ENCODE peak calls at places on chromosomes 7 and 10, in ten cellular contexts. One of them, this sample, is unnamed.

GRCh38 chr10:126199221-126199998 is 188.9 kb downstream of the ADAM12 start:
- DNase-seq in fibroblast of mammary gland: peak
- DNase-seq in CD8-positive, alpha-beta memory T cell: no peak
- DNase-seq in stimulated activated CD8-positive, alpha-beta memory T cell treated with anti-CD3 and anti-CD28 coated beads, Interleukin-7, amount 100 ng/mL, for 1 hour: no peak
- DNase-seq in upper lobe of right lung: no peak
- DNase-seq in activated CD4-positive, alpha-beta T cell treated with anti-CD3 and anti-CD28 coated beads for 36 hours: no peak
- DNase-seq in amniotic epithelial cell: peak
- DNase-seq in COR-L47: no peak
- DNase-seq in heart left ventricle: no peak
- DNase-seq in IMR-90: peak
- DNase-seq in this sample: peak

GRCh38 chr10:17203416-17203815 is 1.9 kb upstream of the TRDMT1 start:
- DNase-seq in fibroblast of mammary gland: no peak
- DNase-seq in CD8-positive, alpha-beta memory T cell: no peak
- DNase-seq in stimulated activated CD8-positive, alpha-beta memory T cell treated with anti-CD3 and anti-CD28 coated beads, Interleukin-7, amount 100 ng/mL, for 1 hour: no peak
- DNase-seq in upper lobe of right lung: no peak
- DNase-seq in activated CD4-positive, alpha-beta T cell treated with anti-CD3 and anti-CD28 coated beads for 36 hours: no peak
- DNase-seq in amniotic epithelial cell: no peak
- DNase-seq in COR-L47: no peak
- DNase-seq in heart left ventricle: no peak
- DNase-seq in IMR-90: no peak
- DNase-seq in this sample: no peak

GRCh38 chr10:64070241-64070640 is 549.0 kb downstream of the REEP3 start:
- DNase-seq in fibroblast of mammary gland: no peak
- DNase-seq in CD8-positive, alpha-beta memory T cell: no peak
- DNase-seq in stimulated activated CD8-positive, alpha-beta memory T cell treated with anti-CD3 and anti-CD28 coated beads, Interleukin-7, amount 100 ng/mL, for 1 hour: no peak
- DNase-seq in upper lobe of right lung: no peak
- DNase-seq in activated CD4-positive, alpha-beta T cell treated with anti-CD3 and anti-CD28 coated beads for 36 hours: no peak
- DNase-seq in amniotic epithelial cell: no peak
- DNase-seq in COR-L47: no peak
- DNase-seq in heart left ventricle: no peak
- DNase-seq in IMR-90: no peak
- DNase-seq in this sample: no peak

GRCh38 chr7:98133181-98133580 is 26.5 kb downstream of the LMTK2 start:
- DNase-seq in fibroblast of mammary gland: peak
- DNase-seq in CD8-positive, alpha-beta memory T cell: no peak
- DNase-seq in stimulated activated CD8-positive, alpha-beta memory T cell treated with anti-CD3 and anti-CD28 coated beads, Interleukin-7, amount 100 ng/mL, for 1 hour: no peak
- DNase-seq in upper lobe of right lung: no peak
- DNase-seq in activated CD4-positive, alpha-beta T cell treated with anti-CD3 and anti-CD28 coated beads for 36 hours: peak
- DNase-seq in amniotic epithelial cell: peak
- DNase-seq in COR-L47: no peak
- DNase-seq in heart left ventricle: no peak
- DNase-seq in IMR-90: no peak
- DNase-seq in this sample: peak

GRCh38 chr10:79413196-79413595 is 32.2 kb downstream of the ZCCHC24 start:
- DNase-seq in fibroblast of mammary gland: peak
- DNase-seq in CD8-positive, alpha-beta memory T cell: peak
- DNase-seq in stimulated activated CD8-positive, alpha-beta memory T cell treated with anti-CD3 and anti-CD28 coated beads, Interleukin-7, amount 100 ng/mL, for 1 hour: no peak
- DNase-seq in upper lobe of right lung: no peak
- DNase-seq in activated CD4-positive, alpha-beta T cell treated with anti-CD3 and anti-CD28 coated beads for 36 hours: peak
- DNase-seq in amniotic epithelial cell: peak
- DNase-seq in COR-L47: no peak
- DNase-seq in heart left ventricle: peak
- DNase-seq in IMR-90: peak
- DNase-seq in this sample: peak

GRCh38 chr7:149329787-149330334 is 67.9 kb downstream of the ZNF783 start:
- DNase-seq in fibroblast of mammary gland: no peak
- DNase-seq in CD8-positive, alpha-beta memory T cell: no peak
- DNase-seq in stimulated activated CD8-positive, alpha-beta memory T cell treated with anti-CD3 and anti-CD28 coated beads, Interleukin-7, amount 100 ng/mL, for 1 hour: no peak
- DNase-seq in upper lobe of right lung: no peak
- DNase-seq in activated CD4-positive, alpha-beta T cell treated with anti-CD3 and anti-CD28 coated beads for 36 hours: no peak
- DNase-seq in amniotic epithelial cell: no peak
- DNase-seq in COR-L47: no peak
- DNase-seq in heart left ventricle: no peak
- DNase-seq in IMR-90: no peak
- DNase-seq in this sample: no peak

GRCh38 chr7:47418910-47419309 is 163.0 kb downstream of the TNS3 start:
- DNase-seq in fibroblast of mammary gland: peak
- DNase-seq in CD8-positive, alpha-beta memory T cell: no peak
- DNase-seq in stimulated activated CD8-positive, alpha-beta memory T cell treated with anti-CD3 and anti-CD28 coated beads, Interleukin-7, amount 100 ng/mL, for 1 hour: no peak
- DNase-seq in upper lobe of right lung: no peak
- DNase-seq in activated CD4-positive, alpha-beta T cell treated with anti-CD3 and anti-CD28 coated beads for 36 hours: no peak
- DNase-seq in amniotic epithelial cell: peak
- DNase-seq in COR-L47: no peak
- DNase-seq in heart left ventricle: no peak
- DNase-seq in IMR-90: peak
- DNase-seq in this sample: peak

GRCh38 chr7:11865671-11866070 is 33.7 kb upstream of the THSD7A start:
- DNase-seq in fibroblast of mammary gland: no peak
- DNase-seq in CD8-positive, alpha-beta memory T cell: no peak
- DNase-seq in stimulated activated CD8-positive, alpha-beta memory T cell treated with anti-CD3 and anti-CD28 coated beads, Interleukin-7, amount 100 ng/mL, for 1 hour: no peak
- DNase-seq in upper lobe of right lung: no peak
- DNase-seq in activated CD4-positive, alpha-beta T cell treated with anti-CD3 and anti-CD28 coated beads for 36 hours: no peak
- DNase-seq in amniotic epithelial cell: no peak
- DNase-seq in COR-L47: no peak
- DNase-seq in heart left ventricle: no peak
- DNase-seq in IMR-90: no peak
- DNase-seq in this sample: no peak

GRCh38 chr10:15856328-15857000 is 3.8 kb downstream of the MINDY3 start:
- DNase-seq in fibroblast of mammary gland: no peak
- DNase-seq in CD8-positive, alpha-beta memory T cell: no peak
- DNase-seq in stimulated activated CD8-positive, alpha-beta memory T cell treated with anti-CD3 and anti-CD28 coated beads, Interleukin-7, amount 100 ng/mL, for 1 hour: no peak
- DNase-seq in upper lobe of right lung: no peak
- DNase-seq in activated CD4-positive, alpha-beta T cell treated with anti-CD3 and anti-CD28 coated beads for 36 hours: no peak
- DNase-seq in amniotic epithelial cell: no peak
- DNase-seq in COR-L47: no peak
- DNase-seq in heart left ventricle: no peak
- DNase-seq in IMR-90: no peak
- DNase-seq in this sample: no peak

GRCh38 chr10:48807786-48808185 is 123.1 kb downstream of the WDFY4 start:
- DNase-seq in fibroblast of mammary gland: no peak
- DNase-seq in CD8-positive, alpha-beta memory T cell: no peak
- DNase-seq in stimulated activated CD8-positive, alpha-beta memory T cell treated with anti-CD3 and anti-CD28 coated beads, Interleukin-7, amount 100 ng/mL, for 1 hour: no peak
- DNase-seq in upper lobe of right lung: no peak
- DNase-seq in activated CD4-positive, alpha-beta T cell treated with anti-CD3 and anti-CD28 coated beads for 36 hours: no peak
- DNase-seq in amniotic epithelial cell: no peak
- DNase-seq in COR-L47: no peak
- DNase-seq in heart left ventricle: no peak
- DNase-seq in IMR-90: no peak
- DNase-seq in this sample: no peak

GRCh38 chr7:158588878-158589442 is 1.3 kb upstream of the PTPRN2 start:
- DNase-seq in fibroblast of mammary gland: no peak
- DNase-seq in CD8-positive, alpha-beta memory T cell: no peak
- DNase-seq in stimulated activated CD8-positive, alpha-beta memory T cell treated with anti-CD3 and anti-CD28 coated beads, Interleukin-7, amount 100 ng/mL, for 1 hour: no peak
- DNase-seq in upper lobe of right lung: no peak
- DNase-seq in activated CD4-positive, alpha-beta T cell treated with anti-CD3 and anti-CD28 coated beads for 36 hours: no peak
- DNase-seq in amniotic epithelial cell: no peak
- DNase-seq in COR-L47: no peak
- DNase-seq in heart left ventricle: no peak
- DNase-seq in IMR-90: no peak
- DNase-seq in this sample: no peak

GRCh38 chr10:43387678-43388032 is 16.2 kb downstream of the FXYD4 start:
- DNase-seq in fibroblast of mammary gland: no peak
- DNase-seq in CD8-positive, alpha-beta memory T cell: peak
- DNase-seq in stimulated activated CD8-positive, alpha-beta memory T cell treated with anti-CD3 and anti-CD28 coated beads, Interleukin-7, amount 100 ng/mL, for 1 hour: no peak
- DNase-seq in upper lobe of right lung: no peak
- DNase-seq in activated CD4-positive, alpha-beta T cell treated with anti-CD3 and anti-CD28 coated beads for 36 hours: no peak
- DNase-seq in amniotic epithelial cell: no peak
- DNase-seq in COR-L47: no peak
- DNase-seq in heart left ventricle: no peak
- DNase-seq in IMR-90: no peak
- DNase-seq in this sample: no peak

This sample was measured in cardiac fibroblast.